ENCODE peak calls at places on chromosomes 11 and 22, in seven cellular contexts. X, W, M, C, E, R and V are unnamed samples.

GRCh38 chr11:119113716-119114115 is 6.6 kb downstream of the C2CD2L start:
- DNase-seq in X (no peak), W (peak; percentile 59), M (no peak), C (no peak), E (no peak), R (no peak), V (no peak)

GRCh38 chr22:29204617-29205183 is 996 bp upstream of the EMID1 start:
- DNase-seq in X (no peak), W (no peak), M (no peak), C (peak; percentile 27), E (no peak), R (no peak), V (no peak)

GRCh38 chr11:129375731-129376657 is at the start of gene BARX2:
- DNase-seq in X (peak; percentile 83), W (peak; percentile 56), M (no peak), C (no peak), E (peak; percentile 76), R (peak; percentile 74), V (no peak)

GRCh38 chr11:128367573-128367972 is 219.8 kb downstream of the ETS1 start:
- DNase-seq in X (no peak), W (no peak), M (no peak), C (no peak), E (no peak), R (no peak), V (peak; percentile 41)

GRCh38 chr11:110469101-110469500 is 39.4 kb downstream of the FDX1 start:
- DNase-seq in X (no peak), W (no peak), M (no peak), C (no peak), E (no peak), R (no peak), V (no peak)

GRCh38 chr22:20607157-20607907 is 99.9 kb downstream of the MED15 start:
- DNase-seq in X (no peak), W (no peak), M (no peak), C (no peak), E (no peak), R (no peak), V (no peak)

GRCh38 chr11:63877658-63878241 is 38.8 kb downstream of the MARK2 start:
- DNase-seq in X (no peak), W (no peak), M (no peak), C (no peak), E (no peak), R (no peak), V (no peak)

GRCh38 chr11:4677948-4678347 is 19.7 kb downstream of the OR51E2 start:
- DNase-seq in X (no peak), W (no peak), M (no peak), C (no peak), E (peak; percentile 32), R (no peak), V (no peak)

GRCh38 chr22:22689621-22690345 is 45.4 kb downstream of the GGTLC2 start:
- DNase-seq in X (no peak), W (no peak), M (no peak), C (no peak), E (no peak), R (no peak), V (no peak)

GRCh38 chr22:28798810-28799124 is 1.6 kb downstream of the XBP1 start:
- DNase-seq in X (no peak), W (no peak), M (no peak), C (no peak), E (no peak), R (no peak), V (no peak)

GRCh38 chr11:11265994-11266606 is 87.0 kb downstream of the CSNK2A3 start:
- DNase-seq in X (peak; percentile 29), W (peak; percentile 45), M (peak; percentile 27), C (peak; percentile 19), E (peak; percentile 19), R (peak; percentile 42), V (no peak)

GRCh38 chr22:36409911-36410756 is 22.4 kb upstream of the MYH9 start:
- DNase-seq in X (peak; percentile 83), W (peak; percentile 78), M (no peak), C (no peak), E (peak; percentile 99), R (peak; percentile 89), V (no peak)

GRCh38 chr22:32204211-32204855 is 540 bp downstream of the RFPL2 start:
- DNase-seq in X (no peak), W (no peak), M (no peak), C (no peak), E (no peak), R (no peak), V (no peak)

GRCh38 chr11:62444835-62445234 is 26.0 kb downstream of the SCGB1A1 start:
- DNase-seq in X (no peak), W (no peak), M (no peak), C (peak; percentile 34), E (no peak), R (no peak), V (no peak)

GRCh38 chr22:44823806-44824205 is 71.4 kb downstream of the ARHGAP8 start:
- DNase-seq in X (no peak), W (no peak), M (no peak), C (no peak), E (no peak), R (no peak), V (no peak)

GRCh38 chr11:128715691-128716153 is 21.9 kb downstream of the FLI1 start:
- DNase-seq in X (peak; percentile 61), W (no peak), M (no peak), C (peak; percentile 48), E (no peak), R (no peak), V (no peak)

GRCh38 chr11:13228569-13228968 is 49.0 kb upstream of the BMAL1 start:
- DNase-seq in X (no peak), W (no peak), M (no peak), C (no peak), E (no peak), R (no peak), V (no peak)

GRCh38 chr11:64650923-64651523 is 60.0 kb downstream of the SLC22A12 start:
- DNase-seq in X (peak; percentile 64), W (peak; percentile 58), M (no peak), C (no peak), E (no peak), R (no peak), V (no peak)

GRCh38 chr22:24011735-24012068 is 598 bp downstream of the CABIN1 start:
- DNase-seq in X (peak; percentile 13), W (no peak), M (no peak), C (no peak), E (no peak), R (no peak), V (no peak)

GRCh38 chr11:77211594-77212251 is 83.7 kb downstream of the MYO7A start:
- DNase-seq in X (no peak), W (no peak), M (no peak), C (no peak), E (no peak), R (no peak), V (no peak)

GRCh38 chr22:19666663-19667593 is 47.4 kb upstream of the SEPTIN5 start:
- DNase-seq in X (peak; percentile 77), W (no peak), M (no peak), C (peak; percentile 49), E (no peak), R (no peak), V (no peak)

GRCh38 chr11:99098258-99098657 is 77.5 kb downstream of the CNTN5 start:
- DNase-seq in X (no peak), W (no peak), M (no peak), C (no peak), E (no peak), R (no peak), V (no peak)

GRCh38 chr11:102026975-102027374 is 20.3 kb upstream of the CFAP300 start:
- DNase-seq in X (peak; percentile 2), W (no peak), M (no peak), C (no peak), E (no peak), R (no peak), V (no peak)

GRCh38 chr11:61635787-61636186 is 44.4 kb upstream of the DAGLA start:
- DNase-seq in X (no peak), W (no peak), M (no peak), C (no peak), E (no peak), R (no peak), V (no peak)